ENCODE peak calls at places on chromosomes 11 and 22, in five cellular contexts. E, Q, H, U and R are unnamed samples.

GRCh38 chr22:19855504-19856409 is 1.1 kb upstream of the GNB1L start:
- DNase-seq in H (no peak), U (peak; percentile 90), E (peak; percentile 74), Q (peak; percentile 30), R (peak; percentile 65)

GRCh38 chr11:37657645-37658044 is 1059.6 kb upstream of the RAG2 start:
- DNase-seq in Q (no peak), U (peak; percentile 40), E (no peak), H (peak; percentile 3), R (no peak)

GRCh38 chr22:23891726-23892125 is 2.5 kb upstream of the MIF start:
- DNase-seq in H (no peak), U (no peak), E (no peak), Q (no peak), R (no peak)

GRCh38 chr11:61890536-61891330 is 612 bp downstream of the FADS3 start:
- DNase-seq in Q (no peak), U (peak; percentile 74), E (peak; percentile 67), H (peak; percentile 68), R (no peak)

GRCh38 chr11:102989379-102990047 is 34.0 kb upstream of the MMP13 start:
- DNase-seq in U (no peak), Q (no peak), E (no peak), H (no peak), R (no peak)

GRCh38 chr11:1458340-1459218 is 28.0 kb downstream of the MOB2 start:
- DNase-seq in U (peak; percentile 25), E (no peak), Q (peak; percentile 25), H (no peak), R (no peak)

GRCh38 chr22:23065495-23066122 is 4.7 kb upstream of the GNAZ start:
- DNase-seq in U (no peak), H (no peak), E (no peak), Q (no peak), R (no peak)

GRCh38 chr11:975824-976223 is 50.2 kb downstream of the AP2A2 start:
- DNase-seq in E (no peak), Q (peak; percentile 39), H (peak; percentile 12), U (peak; percentile 23), R (no peak)

GRCh38 chr22:37178350-37179125 is 9.5 kb downstream of the C1QTNF6 start:
- DNase-seq in U (no peak), E (no peak), H (no peak), Q (no peak), R (no peak)

GRCh38 chr22:41296826-41297667 is 4.3 kb upstream of the ZC3H7B start:
- DNase-seq in E (no peak), H (no peak), Q (no peak), U (no peak), R (no peak)